ENCODE peak calls at places on chromosomes 12 and 14, in seven cellular contexts. One of them, this sample, is unnamed. For H3K27me3, the result is how much of the 10 kb centered on the place peaks cover.

GRCh38 chr14:106277503-106277902 is 751.1 kb downstream of the TMEM121 start:
- DNase-seq in esophagus muscularis mucosa: no peak
- DNase-seq in upper lobe of right lung: no peak
- DNase-seq in pancreas: no peak
- DNase-seq in GM23338: no peak
- DNase-seq in mammary epithelial cell: no peak
- DNase-seq in cardiac muscle cell: no peak
- DNase-seq in this sample: no peak

GRCh38 chr12:14482361-14482760 is 85.3 kb downstream of the PLBD1 start:
- DNase-seq in upper lobe of right lung: no peak
- DNase-seq in GM23338: no peak
- DNase-seq in pancreas: no peak
- DNase-seq in mammary epithelial cell: no peak
- DNase-seq in esophagus muscularis mucosa: no peak
- DNase-seq in cardiac muscle cell: no peak
- DNase-seq in this sample: no peak

GRCh38 chr14:44945264-44945663 is 16.5 kb downstream of the KLHL28 start:
- DNase-seq in pancreas: no peak
- DNase-seq in esophagus muscularis mucosa: no peak
- DNase-seq in upper lobe of right lung: no peak
- DNase-seq in cardiac muscle cell: no peak
- DNase-seq in GM23338: no peak
- DNase-seq in mammary epithelial cell: no peak
- DNase-seq in this sample: no peak

GRCh38 chr12:22282283-22282682 is 52.2 kb downstream of the ST8SIA1 start:
- DNase-seq in upper lobe of right lung: no peak
- DNase-seq in cardiac muscle cell: no peak
- DNase-seq in GM23338: no peak
- DNase-seq in pancreas: no peak
- DNase-seq in mammary epithelial cell: peak
- DNase-seq in esophagus muscularis mucosa: no peak
- DNase-seq in this sample: no peak

GRCh38 chr14:90649096-90649495 is 167.1 kb downstream of the TTC7B start:
- DNase-seq in GM23338: peak
- DNase-seq in cardiac muscle cell: no peak
- DNase-seq in mammary epithelial cell: peak
- DNase-seq in upper lobe of right lung: no peak
- DNase-seq in pancreas: no peak
- DNase-seq in esophagus muscularis mucosa: no peak
- DNase-seq in this sample: no peak

GRCh38 chr12:92927436-92928116 is 1.5 kb downstream of the EEA1 start:
- DNase-seq in pancreas: no peak
- DNase-seq in GM23338: peak
- DNase-seq in cardiac muscle cell: no peak
- DNase-seq in mammary epithelial cell: peak
- DNase-seq in upper lobe of right lung: no peak
- DNase-seq in esophagus muscularis mucosa: no peak
- DNase-seq in this sample: no peak

GRCh38 chr14:104389326-104390220 is 190.0 kb upstream of the C14orf180 start:
- DNase-seq in mammary epithelial cell: no peak
- DNase-seq in esophagus muscularis mucosa: no peak
- DNase-seq in pancreas: no peak
- DNase-seq in cardiac muscle cell: no peak
- DNase-seq in GM23338: no peak
- DNase-seq in upper lobe of right lung: peak
- DNase-seq in this sample: peak

GRCh38 chr12:58314610-58315009 is 373.2 kb downstream of the ATP23 start:
- DNase-seq in cardiac muscle cell: no peak
- DNase-seq in upper lobe of right lung: no peak
- DNase-seq in GM23338: no peak
- DNase-seq in pancreas: no peak
- DNase-seq in mammary epithelial cell: peak
- DNase-seq in esophagus muscularis mucosa: no peak
- DNase-seq in this sample: no peak

GRCh38 chr14:91482278-91483023 is 27.7 kb downstream of the PPP4R3A start:
- DNase-seq in cardiac muscle cell: no peak
- DNase-seq in pancreas: no peak
- DNase-seq in mammary epithelial cell: no peak
- DNase-seq in esophagus muscularis mucosa: no peak
- DNase-seq in upper lobe of right lung: no peak
- DNase-seq in GM23338: no peak
- DNase-seq in this sample: no peak

DNA sequence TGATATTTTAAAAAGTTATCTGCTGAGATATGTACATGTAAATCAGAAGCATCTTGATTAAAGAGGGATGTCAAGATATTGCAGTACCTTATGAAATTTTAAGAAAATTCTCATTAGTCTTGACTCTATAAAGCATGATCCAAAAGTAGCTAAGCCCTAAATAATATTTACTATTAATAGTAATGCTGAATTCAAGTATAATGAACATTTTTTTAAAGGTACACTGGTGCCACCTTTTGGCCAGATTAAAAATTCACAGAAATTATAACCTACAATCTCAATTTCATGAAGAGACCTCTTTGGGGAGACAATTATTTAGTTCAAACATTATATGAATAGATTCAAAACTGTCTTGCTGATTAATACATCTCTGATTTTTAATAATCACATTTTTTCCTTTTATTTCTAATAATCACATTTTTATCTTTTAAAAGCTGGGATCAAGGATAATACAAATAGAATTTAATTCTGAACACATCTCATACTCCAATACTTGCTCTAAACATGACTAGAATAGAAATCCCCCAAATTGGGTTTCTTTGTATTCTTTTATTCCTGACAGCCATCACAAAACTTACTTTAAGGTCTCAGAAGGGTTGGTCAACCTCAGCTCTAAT is 13.4 kb downstream of the AKAP5 start:
- DNase-seq in cardiac muscle cell: no peak
- DNase-seq in pancreas: no peak
- DNase-seq in GM23338: no peak
- DNase-seq in esophagus muscularis mucosa: no peak
- DNase-seq in mammary epithelial cell: peak
- DNase-seq in upper lobe of right lung: no peak
- DNase-seq in this sample: no peak
- TF ChIP-seq CTCF in cardiac muscle cell: peak
- TF ChIP-seq CTCF in pancreas: peak
- TF ChIP-seq CTCF in GM23338: no peak
- TF ChIP-seq CTCF in esophagus muscularis mucosa: peak
- TF ChIP-seq CTCF in mammary epithelial cell: peak
- TF ChIP-seq CTCF in upper lobe of right lung: peak
- TF ChIP-seq CTCF in this sample: no peak

GRCh38 chr12:49538740-49539403 is at the start of gene KCNH3:
- DNase-seq in GM23338: peak
- DNase-seq in pancreas: peak
- DNase-seq in mammary epithelial cell: peak
- DNase-seq in esophagus muscularis mucosa: no peak
- DNase-seq in upper lobe of right lung: peak
- DNase-seq in cardiac muscle cell: peak
- DNase-seq in this sample: peak
- H3K27me3 ChIP-seq in GM23338: half or more
- H3K27me3 ChIP-seq in pancreas: under half
- H3K27me3 ChIP-seq in mammary epithelial cell: under half
- H3K27me3 ChIP-seq in esophagus muscularis mucosa: under half
- H3K27me3 ChIP-seq in upper lobe of right lung: under half
- H3K27me3 ChIP-seq in cardiac muscle cell: half or more
- H3K27me3 ChIP-seq in this sample: half or more

GRCh38 chr12:96136129-96136528 is 58.0 kb upstream of the ELK3 start:
- DNase-seq in esophagus muscularis mucosa: no peak
- DNase-seq in cardiac muscle cell: peak
- DNase-seq in GM23338: no peak
- DNase-seq in upper lobe of right lung: no peak
- DNase-seq in mammary epithelial cell: peak
- DNase-seq in pancreas: no peak
- DNase-seq in this sample: no peak

GRCh38 chr12:96130396-96131059 is 63.6 kb upstream of the ELK3 start:
- DNase-seq in upper lobe of right lung: no peak
- DNase-seq in mammary epithelial cell: no peak
- DNase-seq in cardiac muscle cell: no peak
- DNase-seq in pancreas: no peak
- DNase-seq in esophagus muscularis mucosa: no peak
- DNase-seq in GM23338: peak
- DNase-seq in this sample: no peak

GRCh38 chr12:96131230-96131788 is 62.9 kb upstream of the ELK3 start:
- DNase-seq in GM23338: no peak
- DNase-seq in cardiac muscle cell: no peak
- DNase-seq in mammary epithelial cell: no peak
- DNase-seq in esophagus muscularis mucosa: no peak
- DNase-seq in pancreas: no peak
- DNase-seq in upper lobe of right lung: no peak
- DNase-seq in this sample: no peak

GRCh38 chr12:96134200-96134599 is 60.0 kb upstream of the ELK3 start:
- DNase-seq in pancreas: no peak
- DNase-seq in upper lobe of right lung: no peak
- DNase-seq in cardiac muscle cell: no peak
- DNase-seq in mammary epithelial cell: no peak
- DNase-seq in esophagus muscularis mucosa: no peak
- DNase-seq in GM23338: no peak
- DNase-seq in this sample: no peak

GRCh38 chr12:96132819-96133218 is 61.4 kb upstream of the ELK3 start:
- DNase-seq in pancreas: no peak
- DNase-seq in mammary epithelial cell: no peak
- DNase-seq in upper lobe of right lung: no peak
- DNase-seq in GM23338: no peak
- DNase-seq in cardiac muscle cell: no peak
- DNase-seq in esophagus muscularis mucosa: no peak
- DNase-seq in this sample: no peak
- TF ChIP-seq CTCF in pancreas: no peak
- TF ChIP-seq CTCF in mammary epithelial cell: peak
- TF ChIP-seq CTCF in upper lobe of right lung: peak
- TF ChIP-seq CTCF in GM23338: peak
- TF ChIP-seq CTCF in cardiac muscle cell: no peak
- TF ChIP-seq CTCF in esophagus muscularis mucosa: peak
- TF ChIP-seq CTCF in this sample: no peak

GRCh38 chr14:29370024-29370423 is 557.6 kb downstream of the PRKD1 start:
- DNase-seq in mammary epithelial cell: no peak
- DNase-seq in GM23338: no peak
- DNase-seq in esophagus muscularis mucosa: no peak
- DNase-seq in upper lobe of right lung: no peak
- DNase-seq in cardiac muscle cell: no peak
- DNase-seq in pancreas: no peak
- DNase-seq in this sample: no peak
- H3K27me3 ChIP-seq in mammary epithelial cell: under half
- H3K27me3 ChIP-seq in GM23338: under half
- H3K27me3 ChIP-seq in esophagus muscularis mucosa: under half
- H3K27me3 ChIP-seq in upper lobe of right lung: under half
- H3K27me3 ChIP-seq in cardiac muscle cell: under half
- H3K27me3 ChIP-seq in pancreas: under half
- H3K27me3 ChIP-seq in this sample: under half

GRCh38 chr12:120249875-120250795 is 15.4 kb downstream of the PXN start:
- DNase-seq in pancreas: no peak
- DNase-seq in upper lobe of right lung: no peak
- DNase-seq in cardiac muscle cell: no peak
- DNase-seq in mammary epithelial cell: no peak
- DNase-seq in GM23338: no peak
- DNase-seq in esophagus muscularis mucosa: no peak
- DNase-seq in this sample: peak
- TF ChIP-seq CTCF in pancreas: no peak
- TF ChIP-seq CTCF in upper lobe of right lung: no peak
- TF ChIP-seq CTCF in cardiac muscle cell: no peak
- TF ChIP-seq CTCF in mammary epithelial cell: no peak
- TF ChIP-seq CTCF in GM23338: no peak
- TF ChIP-seq CTCF in esophagus muscularis mucosa: no peak
- TF ChIP-seq CTCF in this sample: no peak

GRCh38 chr12:124758266-124759200 is 105.1 kb downstream of the SCARB1 start:
- DNase-seq in GM23338: no peak
- DNase-seq in pancreas: no peak
- DNase-seq in esophagus muscularis mucosa: no peak
- DNase-seq in mammary epithelial cell: no peak
- DNase-seq in cardiac muscle cell: no peak
- DNase-seq in upper lobe of right lung: no peak
- DNase-seq in this sample: no peak
- H3K27me3 ChIP-seq in GM23338: under half
- H3K27me3 ChIP-seq in pancreas: under half
- H3K27me3 ChIP-seq in esophagus muscularis mucosa: under half
- H3K27me3 ChIP-seq in mammary epithelial cell: under half
- H3K27me3 ChIP-seq in cardiac muscle cell: under half
- H3K27me3 ChIP-seq in upper lobe of right lung: under half
- H3K27me3 ChIP-seq in this sample: under half

GRCh38 chr12:80325167-80325959 is 118.7 kb upstream of the PTPRQ start:
- DNase-seq in GM23338: peak
- DNase-seq in mammary epithelial cell: no peak
- DNase-seq in esophagus muscularis mucosa: no peak
- DNase-seq in upper lobe of right lung: no peak
- DNase-seq in pancreas: no peak
- DNase-seq in cardiac muscle cell: peak
- DNase-seq in this sample: no peak
- TF ChIP-seq CTCF in GM23338: no peak
- TF ChIP-seq CTCF in mammary epithelial cell: no peak
- TF ChIP-seq CTCF in esophagus muscularis mucosa: no peak
- TF ChIP-seq CTCF in upper lobe of right lung: no peak
- TF ChIP-seq CTCF in pancreas: no peak
- TF ChIP-seq CTCF in cardiac muscle cell: no peak
- TF ChIP-seq CTCF in this sample: no peak

GRCh38 chr12:54216580-54217308 is 28.0 kb upstream of the SMUG1 start:
- DNase-seq in upper lobe of right lung: peak
- DNase-seq in GM23338: peak
- DNase-seq in mammary epithelial cell: peak
- DNase-seq in cardiac muscle cell: peak
- DNase-seq in pancreas: no peak
- DNase-seq in esophagus muscularis mucosa: no peak
- DNase-seq in this sample: peak

GRCh38 chr12:54220092-54220557 is 31.3 kb upstream of the SMUG1 start:
- DNase-seq in upper lobe of right lung: peak
- DNase-seq in pancreas: no peak
- DNase-seq in GM23338: peak
- DNase-seq in esophagus muscularis mucosa: no peak
- DNase-seq in cardiac muscle cell: peak
- DNase-seq in mammary epithelial cell: peak
- DNase-seq in this sample: no peak

GRCh38 chr12:54215990-54216579 is 27.3 kb upstream of the SMUG1 start:
- DNase-seq in mammary epithelial cell: no peak
- DNase-seq in pancreas: peak
- DNase-seq in GM23338: peak
- DNase-seq in cardiac muscle cell: no peak
- DNase-seq in upper lobe of right lung: peak
- DNase-seq in esophagus muscularis mucosa: no peak
- DNase-seq in this sample: peak

GRCh38 chr12:54217309-54217661 is 28.5 kb upstream of the SMUG1 start:
- DNase-seq in cardiac muscle cell: no peak
- DNase-seq in pancreas: no peak
- DNase-seq in esophagus muscularis mucosa: no peak
- DNase-seq in GM23338: no peak
- DNase-seq in upper lobe of right lung: no peak
- DNase-seq in mammary epithelial cell: no peak
- DNase-seq in this sample: no peak

DNA sequence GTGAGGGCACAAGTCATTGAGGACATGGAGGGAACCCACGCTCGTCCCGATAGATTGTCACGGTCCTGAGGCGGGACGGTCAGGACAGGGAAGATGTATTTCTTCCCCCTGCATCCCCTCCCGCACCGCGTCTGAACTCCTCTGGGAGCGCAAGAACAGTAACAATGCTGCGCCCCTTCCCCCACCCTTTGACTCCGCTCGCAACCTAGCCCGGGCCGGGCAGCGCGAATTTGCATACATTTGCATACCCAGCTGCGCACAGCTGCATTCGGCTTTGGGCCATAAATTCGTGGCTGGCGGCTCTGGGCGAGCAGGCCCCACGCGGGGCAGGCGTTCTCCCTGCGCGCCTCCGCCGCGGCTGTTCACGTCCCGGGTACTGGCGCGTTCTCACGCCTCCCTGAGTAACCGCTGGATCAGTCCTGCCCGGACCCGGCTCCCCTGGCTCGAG is 29.0 kb upstream of the SMUG1 start:
- DNase-seq in esophagus muscularis mucosa: no peak
- DNase-seq in GM23338: peak
- DNase-seq in mammary epithelial cell: no peak
- DNase-seq in upper lobe of right lung: peak
- DNase-seq in cardiac muscle cell: no peak
- DNase-seq in pancreas: peak
- DNase-seq in this sample: peak
- H3K27me3 ChIP-seq in esophagus muscularis mucosa: under half
- H3K27me3 ChIP-seq in GM23338: half or more
- H3K27me3 ChIP-seq in mammary epithelial cell: under half
- H3K27me3 ChIP-seq in upper lobe of right lung: under half
- H3K27me3 ChIP-seq in cardiac muscle cell: under half
- H3K27me3 ChIP-seq in pancreas: under half
- H3K27me3 ChIP-seq in this sample: under half